ENCODE peak calls at places on chromosomes 4 and X, in six cellular contexts. M, H, E, R, Z and V are unnamed samples.

GRCh38 chr4:7987148-7987989 is 47.7 kb upstream of the AFAP1 start:
- DNase-seq in M (peak), H (peak), E (peak), R (no peak), Z (peak), V (peak)

GRCh38 chr4:114146947-114147618 is 167.6 kb upstream of the ARSJ start:
- DNase-seq in M (no peak), H (no peak), E (no peak), R (no peak), Z (no peak), V (no peak)

GRCh38 chrX:19127649-19128168 is 5.4 kb upstream of the ADGRG2 start:
- DNase-seq in M (no peak), H (no peak), E (no peak), R (no peak), Z (peak), V (no peak)

GRCh38 chr4:40000711-40001110 is 23.0 kb upstream of the PDS5A start:
- DNase-seq in M (no peak), H (no peak), E (no peak), R (no peak), Z (no peak), V (no peak)

GRCh38 chr4:177127658-177128057 is 182.0 kb upstream of the NEIL3 start:
- DNase-seq in M (no peak), H (no peak), E (no peak), R (no peak), Z (no peak), V (no peak)

GRCh38 chr4:8911311-8912088 is 39.9 kb upstream of the HMX1 start:
- DNase-seq in M (peak), H (peak), E (peak), R (no peak), Z (no peak), V (no peak)

GRCh38 chr4:65893957-65894755 is 223.9 kb upstream of the EPHA5 start:
- DNase-seq in M (no peak), H (no peak), E (no peak), R (no peak), Z (no peak), V (no peak)

GRCh38 chr4:100811046-100811445 is 293.2 kb upstream of the EMCN start:
- DNase-seq in M (no peak), H (no peak), E (no peak), R (no peak), Z (no peak), V (no peak)

GRCh38 chrX:53073115-53073581 is 9.0 kb upstream of the TSPYL2 start:
- DNase-seq in M (no peak), H (no peak), E (no peak), R (no peak), Z (peak), V (no peak)

GRCh38 chr4:175127314-175127713 is 209.2 kb downstream of the ADAM29 start:
- DNase-seq in M (no peak), H (no peak), E (no peak), R (no peak), Z (peak), V (no peak)

GRCh38 chrX:52082578-52082977 is 13.6 kb upstream of the MAGED4B start:
- DNase-seq in M (no peak), H (no peak), E (no peak), R (no peak), Z (no peak), V (no peak)

GRCh38 chrX:131059231-131059630 is 1.1 kb downstream of the ARHGAP36 start:
- DNase-seq in M (no peak), H (no peak), E (no peak), R (no peak), Z (no peak), V (no peak)

GRCh38 chr4:2818351-2818939 is 25.2 kb upstream of the ADD1 start:
- DNase-seq in M (no peak), H (peak), E (no peak), R (no peak), Z (no peak), V (no peak)

GRCh38 chr4:163681208-163681821 is 186.8 kb downstream of the TMA16 start:
- DNase-seq in M (no peak), H (no peak), E (no peak), R (no peak), Z (peak), V (peak)

GRCh38 chr4:182339246-182339645 is 96.0 kb downstream of the TENM3 start:
- DNase-seq in M (no peak), H (no peak), E (no peak), R (no peak), Z (no peak), V (no peak)

GRCh38 chr4:152485726-152486276 is 50.1 kb downstream of the FBXW7 start:
- DNase-seq in M (no peak), H (no peak), E (no peak), R (peak), Z (peak), V (peak)

GRCh38 chr4:73070072-73070385 is 513 bp upstream of the COX18 start:
- DNase-seq in M (no peak), H (no peak), E (no peak), R (no peak), Z (no peak), V (no peak)

GRCh38 chr4:105994061-105994460 is 98.8 kb downstream of the NPNT start:
- DNase-seq in M (no peak), H (no peak), E (no peak), R (no peak), Z (no peak), V (no peak)

GRCh38 chr4:53463340-53463739 is 85.9 kb downstream of the FIP1L1 start:
- DNase-seq in M (no peak), H (no peak), E (no peak), R (no peak), Z (no peak), V (no peak)

GRCh38 chrX:23373129-23373804 is 38.6 kb downstream of the PTCHD1 start:
- DNase-seq in M (no peak), H (no peak), E (no peak), R (no peak), Z (peak), V (no peak)

GRCh38 chrX:14997271-14997670 is 124.0 kb downstream of the MOSPD2 start:
- DNase-seq in M (no peak), H (no peak), E (no peak), R (no peak), Z (no peak), V (no peak)

GRCh38 chr4:164212714-164213113 is 541.2 kb upstream of the SMIM31 start:
- DNase-seq in M (no peak), H (no peak), E (no peak), R (no peak), Z (peak), V (no peak)

GRCh38 chr4:41102360-41103092 is 111.8 kb downstream of the APBB2 start:
- DNase-seq in M (no peak), H (no peak), E (no peak), R (no peak), Z (no peak), V (no peak)

GRCh38 chr4:83556006-83556712 is 20.3 kb downstream of the GPAT3 start:
- DNase-seq in M (no peak), H (no peak), E (no peak), R (no peak), Z (no peak), V (no peak)

GRCh38 chr4:182085051-182085480 is 158.1 kb upstream of the TENM3 start:
- DNase-seq in M (no peak), H (no peak), E (no peak), R (peak), Z (no peak), V (no peak)

GRCh38 chr4:25117274-25117673 is 43.0 kb downstream of the SEPSECS start:
- DNase-seq in M (no peak), H (no peak), E (no peak), R (no peak), Z (no peak), V (no peak)

GRCh38 chr4:12304912-12305311 is 876.2 kb upstream of the HS3ST1 start:
- DNase-seq in M (no peak), H (no peak), E (no peak), R (no peak), Z (no peak), V (no peak)

GRCh38 chr4:106329027-106329618 is 12.8 kb downstream of the AIMP1 start:
- DNase-seq in M (no peak), H (no peak), E (no peak), R (no peak), Z (peak), V (peak)

GRCh38 chrX:110435191-110435590 is 76.5 kb downstream of the RTL9 start:
- DNase-seq in M (no peak), H (no peak), E (no peak), R (no peak), Z (no peak), V (no peak)

GRCh38 chr4:62917649-62918048 is 1491.6 kb downstream of the TECRL start:
- DNase-seq in M (no peak), H (no peak), E (no peak), R (no peak), Z (peak), V (no peak)

GRCh38 chr4:142110136-142110535 is 473.8 kb downstream of the IL15 start:
- DNase-seq in M (no peak), H (no peak), E (no peak), R (no peak), Z (no peak), V (no peak)

GRCh38 chr4:153618831-153619230 is 65.2 kb upstream of the TLR2 start:
- DNase-seq in M (no peak), H (no peak), E (no peak), R (no peak), Z (no peak), V (no peak)

GRCh38 chr4:162891788-162892707 is 274.6 kb downstream of the NAF1 start:
- DNase-seq in M (no peak), H (no peak), E (no peak), R (no peak), Z (no peak), V (peak)

GRCh38 chr4:94284889-94285288 is 57.7 kb downstream of the HPGDS start:
- DNase-seq in M (no peak), H (no peak), E (no peak), R (no peak), Z (no peak), V (no peak)

GRCh38 chr4:94285666-94286065 is 57.0 kb downstream of the HPGDS start:
- DNase-seq in M (no peak), H (no peak), E (no peak), R (no peak), Z (no peak), V (no peak)

DNA sequence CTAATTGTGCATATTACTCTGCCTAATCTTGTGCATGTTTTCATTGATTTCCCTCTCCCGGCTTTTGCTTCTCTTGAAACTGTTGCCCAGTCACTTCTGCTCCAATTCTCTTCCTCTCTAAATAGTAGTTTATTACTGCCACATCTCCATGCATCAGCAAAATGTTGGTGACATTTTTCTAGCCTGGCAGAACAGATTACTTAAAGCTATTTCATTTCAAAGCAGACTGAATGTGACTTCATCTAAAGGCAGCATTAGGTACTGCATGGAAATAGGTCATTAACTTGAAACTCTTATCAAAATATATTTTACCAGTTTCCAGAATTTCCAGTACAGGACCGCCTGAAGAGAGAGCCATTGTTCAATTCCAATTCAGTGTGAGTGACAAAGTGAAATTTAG is 52.4 kb downstream of the HPGDS start:
- DNase-seq in M (no peak), H (no peak), E (no peak), R (no peak), Z (no peak), V (no peak)
- TF ChIP-seq CTCF in M (no peak), H (no peak), E (no peak), R (no peak), Z (no peak), V (no peak)

GRCh38 chrX:154714925-154715324 is 36.0 kb downstream of the GAB3 start:
- DNase-seq in M (peak), H (no peak), E (no peak), R (no peak), Z (peak), V (peak)
- TF ChIP-seq CTCF in M (peak), H (peak), E (peak), R (peak), Z (peak), V (peak)

DNA sequence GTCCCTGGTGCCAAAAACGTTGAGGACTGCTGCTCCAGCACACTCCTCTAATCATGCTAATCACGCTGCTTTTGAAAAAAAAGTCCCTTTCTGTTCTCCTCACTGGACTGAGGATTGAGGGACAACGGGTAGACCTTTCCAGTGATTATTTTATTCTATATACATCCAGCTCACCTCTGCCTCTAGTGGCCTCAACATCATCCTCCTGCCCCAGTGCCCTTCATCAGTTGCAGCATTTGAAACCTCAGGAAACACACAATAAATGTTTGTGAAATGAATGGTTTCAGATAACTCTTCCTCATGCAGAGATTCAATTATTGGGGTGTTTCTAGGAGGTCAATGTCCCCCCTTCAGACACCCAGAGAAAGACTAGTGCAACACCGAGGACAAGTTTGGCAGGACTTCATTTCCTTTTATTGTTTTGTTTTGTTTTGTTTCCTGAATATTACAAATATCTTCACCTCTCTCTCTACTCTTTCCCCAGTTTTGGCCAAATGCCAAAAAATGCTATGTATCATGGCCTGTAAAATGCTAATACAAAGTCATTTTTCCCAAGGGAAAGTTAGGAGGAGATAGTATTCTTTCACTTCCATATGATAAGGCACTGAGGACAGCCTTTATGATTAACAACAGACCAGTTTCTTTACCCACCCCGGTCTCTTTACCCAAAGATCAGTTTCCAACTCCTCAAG is 460.1 kb upstream of the SLIT2 start:
- DNase-seq in M (no peak), H (no peak), E (no peak), R (no peak), Z (peak), V (no peak)
- TF ChIP-seq CTCF in M (no peak), H (no peak), E (no peak), R (peak), Z (no peak), V (no peak)

DNA sequence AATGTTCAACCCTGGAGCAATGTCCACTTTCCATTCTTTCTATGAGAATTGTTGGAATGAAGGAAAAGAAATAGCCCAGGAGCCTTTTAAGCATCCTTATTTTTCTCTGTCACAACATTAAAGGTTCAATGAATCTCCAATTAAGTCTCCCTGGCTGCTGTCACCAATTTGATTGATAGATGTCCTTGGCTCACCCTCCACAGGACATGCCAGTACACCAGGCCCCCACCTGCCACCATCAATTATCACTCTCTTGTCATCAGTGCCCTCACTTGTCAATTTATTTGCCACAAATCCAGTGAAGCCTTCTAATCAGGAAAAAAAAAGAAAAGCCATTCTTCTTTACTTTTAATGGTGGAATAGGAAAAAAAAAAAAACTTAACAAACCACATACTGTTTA is 453.6 kb downstream of the CENPC start:
- DNase-seq in M (no peak), H (no peak), E (no peak), R (no peak), Z (no peak), V (no peak)
- TF ChIP-seq CTCF in M (no peak), H (no peak), E (no peak), R (no peak), Z (no peak), V (no peak)

GRCh38 chrX:136450050-136450830 is 37.5 kb upstream of the BRS3 start:
- DNase-seq in M (no peak), H (no peak), E (no peak), R (no peak), Z (no peak), V (no peak)

GRCh38 chrX:136453114-136453513 is 34.6 kb upstream of the BRS3 start:
- DNase-seq in M (no peak), H (no peak), E (no peak), R (no peak), Z (no peak), V (no peak)

GRCh38 chrX:136453771-136454170 is 34.0 kb upstream of the BRS3 start:
- DNase-seq in M (no peak), H (no peak), E (no peak), R (no peak), Z (no peak), V (no peak)

GRCh38 chrX:136456133-136456532 is 31.6 kb upstream of the BRS3 start:
- DNase-seq in M (no peak), H (no peak), E (no peak), R (no peak), Z (no peak), V (no peak)

DNA sequence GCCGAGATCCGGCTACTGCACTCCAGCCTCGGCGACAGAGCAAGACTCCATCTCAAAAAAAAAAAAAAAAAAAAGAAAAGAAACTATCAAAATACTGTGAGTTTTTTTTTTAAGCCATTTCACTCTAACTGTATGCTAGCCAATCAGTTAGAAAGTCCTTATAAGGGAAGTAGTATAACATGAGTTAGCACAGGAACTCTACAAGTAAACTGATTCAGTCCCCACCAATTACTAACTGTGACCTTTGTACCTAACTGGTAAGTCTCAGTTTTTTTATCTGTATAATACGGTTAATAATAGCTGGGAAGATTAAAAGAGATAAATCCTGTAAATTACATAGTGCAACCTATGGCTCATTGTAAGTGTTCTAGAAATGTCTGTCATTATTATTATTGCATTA is 35.1 kb upstream of the BRS3 start:
- DNase-seq in M (no peak), H (no peak), E (no peak), R (no peak), Z (no peak), V (no peak)
- TF ChIP-seq CTCF in M (no peak), H (no peak), E (no peak), R (no peak), Z (no peak), V (no peak)